ENCODE peak calls at places on chromosomes 16 and 17, in four cellular contexts. V is AG04450, K is dorsolateral prefrontal cortex, O is Peyer's patch. N is an unnamed sample.

GRCh38 chr17:10652984-10653680 is 4.0 kb downstream of the MYH3 start:
- DNase-seq in V (no peak), K (peak), O (no peak), N (no peak)

GRCh38 chr16:7601100-7601499 is 268.5 kb downstream of the RBFOX1 start:
- DNase-seq in V (no peak), K (no peak), O (no peak), N (no peak)

GRCh38 chr17:76232342-76232741 is 8.0 kb downstream of the RNF157 start:
- DNase-seq in V (peak), K (no peak), O (no peak), N (no peak)

GRCh38 chr16:17037499-17037898 is 433.3 kb downstream of the XYLT1 start:
- DNase-seq in V (no peak), K (no peak), O (no peak), N (no peak)

GRCh38 chr16:86911311-86911999 is 333.1 kb downstream of the FOXL1 start:
- DNase-seq in V (no peak), K (no peak), O (no peak), N (no peak)

GRCh38 chr17:72535779-72536178 is 415.0 kb downstream of the SOX9 start:
- DNase-seq in V (no peak), K (no peak), O (no peak), N (no peak)

GRCh38 chr16:89094252-89094901 is 725 bp downstream of the ACSF3 start:
- DNase-seq in V (no peak), K (no peak), O (no peak), N (no peak)

GRCh38 chr16:73846292-73846849 is 450.2 kb upstream of the PSMD7 start:
- DNase-seq in V (no peak), K (peak), O (no peak), N (no peak)

GRCh38 chr17:43938838-43939182 is 3.5 kb downstream of the PPY start:
- DNase-seq in V (no peak), K (no peak), O (no peak), N (no peak)

GRCh38 chr16:85883813-85884212 is 15.1 kb upstream of the IRF8 start:
- DNase-seq in V (no peak), K (no peak), O (no peak), N (no peak)

GRCh38 chr16:383326-384020 is 1.7 kb upstream of the PGAP6 start:
- DNase-seq in V (no peak), K (no peak), O (peak), N (peak)

GRCh38 chr17:44900894-44901293 is 1.6 kb upstream of the EFTUD2 start:
- DNase-seq in V (peak), K (peak), O (peak), N (no peak)

GRCh38 chr17:1486802-1487695 is 5.4 kb downstream of the MYO1C start:
- DNase-seq in V (no peak), K (no peak), O (peak), N (peak)

GRCh38 chr17:15194859-15195277 is 70.3 kb downstream of the PMP22 start:
- DNase-seq in V (no peak), K (no peak), O (no peak), N (no peak)

GRCh38 chr17:79549111-79549915 is 61.5 kb downstream of the RBFOX3 start:
- DNase-seq in V (no peak), K (no peak), O (no peak), N (no peak)

GRCh38 chr17:77846531-77847085 is 111.9 kb upstream of the TNRC6C start:
- DNase-seq in V (no peak), K (no peak), O (no peak), N (no peak)

GRCh38 chr17:4506892-4507291 is 8.2 kb downstream of the SPNS2 start:
- DNase-seq in V (no peak), K (no peak), O (no peak), N (no peak)

GRCh38 chr17:78953356-78954350 is 26.1 kb downstream of the LGALS3BP start:
- DNase-seq in V (no peak), K (no peak), O (no peak), N (no peak)

GRCh38 chr16:48608871-48609452 is 1.0 kb downstream of the N4BP1 start:
- DNase-seq in V (no peak), K (no peak), O (no peak), N (no peak)

GRCh38 chr17:78853926-78854394 is 13.3 kb upstream of the USP36 start:
- DNase-seq in V (no peak), K (no peak), O (peak), N (no peak)

DNA sequence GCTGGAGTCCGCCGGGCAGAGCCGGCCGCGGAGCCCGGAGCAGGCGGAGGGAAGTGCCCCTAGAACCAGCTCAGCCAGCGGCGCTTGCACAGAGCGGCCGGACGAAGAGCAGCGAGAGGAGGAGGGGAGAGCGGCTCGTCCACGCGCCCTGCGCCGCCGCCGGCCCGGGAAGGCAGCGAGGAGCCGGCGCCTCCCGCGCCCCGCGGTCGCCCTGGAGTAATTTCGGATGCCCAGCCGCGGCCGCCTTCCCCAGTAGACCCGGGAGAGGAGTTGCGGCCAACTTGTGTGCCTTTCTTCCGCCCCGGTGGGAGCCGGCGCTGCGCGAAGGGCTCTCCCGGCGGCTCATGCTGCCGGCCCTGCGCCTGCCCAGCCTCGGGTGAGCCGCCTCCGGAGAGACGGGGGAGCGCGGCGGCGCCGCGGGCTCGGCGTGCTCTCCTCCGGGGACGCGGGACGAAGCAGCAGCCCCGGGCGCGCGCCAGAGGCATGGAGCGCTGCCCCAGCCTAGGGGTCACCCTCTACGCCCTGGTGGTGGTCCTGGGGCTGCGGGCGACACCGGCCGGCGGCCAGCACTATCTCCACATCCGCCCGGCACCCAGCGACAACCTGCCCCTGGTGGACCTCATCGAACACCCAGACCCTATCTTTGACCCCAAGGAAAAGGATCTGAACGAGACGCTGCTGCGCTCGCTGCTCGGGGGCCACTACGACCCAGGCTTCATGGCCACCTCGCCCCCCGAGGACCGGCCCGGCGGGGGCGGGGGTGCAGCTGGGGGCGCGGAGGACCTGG is 435 bp downstream of the NOG start:
- DNase-seq in V (no peak), K (peak), O (peak), N (peak)
- TF ChIP-seq CTCF in V (no peak), K (no peak), O (no peak), N (no peak)

GRCh38 chr16:14325502-14325901 is 254.4 kb downstream of the MRTFB start:
- DNase-seq in V (no peak), K (no peak), O (no peak), N (no peak)
- TF ChIP-seq CTCF in V (no peak), K (no peak), O (no peak), N (no peak)

DNA sequence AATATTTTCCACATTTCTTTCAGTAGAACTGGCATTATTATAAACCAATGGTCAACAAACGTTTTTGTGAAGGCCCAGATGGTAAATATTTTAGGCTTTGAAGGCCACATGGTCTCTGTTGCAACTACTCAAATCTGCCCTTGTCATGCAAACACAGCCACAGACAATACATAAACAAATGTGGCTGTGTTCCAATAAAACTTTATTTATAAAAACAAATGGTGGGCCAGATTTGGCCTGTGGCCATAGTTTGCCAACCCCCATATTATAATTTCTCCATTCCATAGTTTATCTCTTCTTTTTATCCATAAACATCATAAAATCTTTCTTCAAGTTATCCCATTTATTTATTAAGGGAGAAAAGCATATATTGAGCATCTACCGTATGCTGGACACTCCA is 98.8 kb downstream of the CDYL2 start:
- DNase-seq in V (no peak), K (no peak), O (no peak), N (no peak)
- TF ChIP-seq CTCF in V (no peak), K (no peak), O (no peak), N (no peak)

DNA sequence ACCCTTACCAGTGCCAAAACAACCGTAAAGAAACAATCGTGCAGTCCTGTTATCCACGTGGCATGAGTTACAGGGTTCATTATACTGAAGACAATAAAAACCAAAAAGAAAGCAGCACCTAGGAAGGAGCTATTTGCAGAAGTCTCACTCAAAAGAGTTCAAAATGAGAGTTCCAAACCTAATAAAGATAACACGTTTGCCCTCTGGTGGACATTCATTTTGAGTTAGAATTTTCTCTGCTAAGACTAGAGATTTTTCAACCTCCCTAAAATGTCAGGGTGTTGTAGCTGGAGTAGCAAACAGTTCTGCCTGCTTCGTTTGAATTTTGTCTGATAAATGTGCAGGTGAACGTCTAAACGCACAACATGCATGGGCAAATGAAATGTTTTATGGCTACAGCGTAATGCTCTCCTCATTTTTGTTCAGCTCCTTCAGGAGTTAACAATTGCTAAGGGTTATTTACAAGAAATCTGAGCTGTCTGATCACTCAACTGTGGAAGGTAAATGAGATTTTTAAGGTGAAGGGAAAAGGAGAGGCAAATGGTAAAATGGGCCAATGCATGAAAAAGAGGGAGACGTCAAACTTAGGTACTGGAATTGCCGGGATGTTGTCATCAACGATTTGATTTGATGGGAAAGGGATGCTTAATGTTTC is 1067.9 kb upstream of the EEF2KMT start:
- DNase-seq in V (no peak), K (no peak), O (no peak), N (no peak)
- TF ChIP-seq CTCF in V (no peak), K (peak), O (peak), N (no peak)

N was measured in natural killer cell.